ENCODE peak calls at places on chromosome 18, in seven cellular contexts. Y is Calu3, R is OCI-LY7, T is iris pigment epithelial cell, S is GM10248, P is mesenteric fat pad, O is left cardiac atrium. Q is an unnamed sample.

GRCh38 chr18:59402432-59403090 is 43.5 kb upstream of the LMAN1 start:
- DNase-seq in Y (peak), R (peak), T (peak), S (peak), P (no peak), O (peak), Q (peak)

GRCh38 chr18:13872932-13873331 is 42.4 kb downstream of the MC2R start:
- DNase-seq in Y (no peak), R (no peak), T (no peak), S (no peak), P (no peak), O (no peak), Q (no peak)

GRCh38 chr18:45589559-45590041 is 25.7 kb upstream of the SLC14A2 start:
- DNase-seq in Y (no peak), R (no peak), T (peak), S (no peak), P (no peak), O (no peak), Q (no peak)

GRCh38 chr18:46680784-46681695 is 24.0 kb upstream of the LOXHD1 start:
- DNase-seq in Y (no peak), R (peak), T (no peak), S (no peak), P (no peak), O (no peak), Q (no peak)

GRCh38 chr18:41378628-41379027 is 576.4 kb upstream of the PIK3C3 start:
- DNase-seq in Y (no peak), R (no peak), T (peak), S (no peak), P (no peak), O (no peak), Q (no peak)

GRCh38 chr18:47151457-47151856 is 1.2 kb upstream of the HDHD2 start:
- DNase-seq in Y (no peak), R (no peak), T (no peak), S (no peak), P (no peak), O (no peak), Q (no peak)

GRCh38 chr18:74748809-74749208 is 151.1 kb downstream of the ZNF407 start:
- DNase-seq in Y (no peak), R (no peak), T (no peak), S (no peak), P (no peak), O (no peak), Q (no peak)

GRCh38 chr18:23828426-23828825 is 139.2 kb downstream of the LAMA3 start:
- DNase-seq in Y (peak), R (peak), T (peak), S (peak), P (no peak), O (no peak), Q (no peak)

GRCh38 chr18:3255611-3256165 is 6.2 kb upstream of the MYL12B start:
- DNase-seq in Y (no peak), R (no peak), T (no peak), S (no peak), P (no peak), O (no peak), Q (no peak)

Q was measured in activated B cell treated with CpG ODN at 0.5 μM for 24 hours.